ENCODE peak calls at places on chromosomes 12 and 14, in four cellular contexts. S, K, A and P are unnamed samples. For H3K4me1, the result is how much of the 10 kb centered on the place peaks cover.

GRCh38 chr14:91257328-91258020 is 13.0 kb upstream of the GPR68 start:
- DNase-seq in S (no peak), K (no peak), A (no peak), P (no peak)

GRCh38 chr12:77108707-77109106 is 43.3 kb upstream of the E2F7 start:
- DNase-seq in S (no peak), K (no peak), A (no peak), P (no peak)

GRCh38 chr14:45249847-45250575 is 3.0 kb downstream of the MIS18BP1 start:
- DNase-seq in S (peak), K (no peak), A (no peak), P (no peak)

GRCh38 chr12:65908147-65908546 is 83.9 kb downstream of the HMGA2 start:
- DNase-seq in S (no peak), K (no peak), A (no peak), P (no peak)

GRCh38 chr14:91281346-91281745 is 36.8 kb upstream of the GPR68 start:
- DNase-seq in S (peak), K (no peak), A (no peak), P (no peak)

GRCh38 chr12:12323606-12324005 is 26.4 kb downstream of the MANSC1 start:
- DNase-seq in S (peak), K (no peak), A (no peak), P (no peak)

GRCh38 chr12:32273712-32274111 is 125.6 kb upstream of the FGD4 start:
- DNase-seq in S (no peak), K (no peak), A (no peak), P (no peak)

GRCh38 chr14:50064993-50065392 is 51.4 kb downstream of the VCPKMT start:
- DNase-seq in S (no peak), K (no peak), A (peak), P (no peak)

GRCh38 chr12:27331299-27331926 is 1.2 kb upstream of the BMAL2 start:
- DNase-seq in S (peak), K (no peak), A (no peak), P (no peak)

GRCh38 chr12:38954119-38954746 is 48.8 kb upstream of the CPNE8 start:
- DNase-seq in S (no peak), K (no peak), A (no peak), P (no peak)

GRCh38 chr12:52377266-52377665 is 8.2 kb downstream of the KRT84 start:
- DNase-seq in S (no peak), K (no peak), A (no peak), P (no peak)

GRCh38 chr14:89720076-89720687 is 234.3 kb downstream of the EFCAB11 start:
- DNase-seq in S (no peak), K (no peak), A (no peak), P (no peak)

GRCh38 chr12:54132979-54133378 is 55.8 kb downstream of the SMUG1 start:
- DNase-seq in S (no peak), K (no peak), A (no peak), P (no peak)

GRCh38 chr14:52227559-52228222 is 39.8 kb upstream of the PTGDR start:
- DNase-seq in S (no peak), K (no peak), A (no peak), P (no peak)

GRCh38 chr12:13204428-13204827 is 7.9 kb downstream of the EMP1 start:
- DNase-seq in S (peak), K (no peak), A (no peak), P (no peak)

GRCh38 chr12:67388331-67389163 is 119.4 kb downstream of the CAND1 start:
- DNase-seq in S (no peak), K (no peak), A (no peak), P (no peak)
- TF ChIP-seq CTCF in S (no peak), K (no peak), A (peak), P (peak)

GRCh38 chr12:34233618-34234017 is 211.3 kb downstream of the ALG10 start:
- DNase-seq in S (no peak), K (no peak), A (no peak), P (no peak)
- H3K4me1 ChIP-seq in S (under half), K (under half), A (under half), P (under half)

GRCh38 chr12:18302809-18303430 is 41.6 kb downstream of the PIK3C2G start:
- DNase-seq in S (no peak), K (no peak), A (no peak), P (no peak)

GRCh38 chr12:18306311-18306710 is 45.0 kb downstream of the PIK3C2G start:
- DNase-seq in S (no peak), K (no peak), A (no peak), P (no peak)

GRCh38 chr12:18304609-18305008 is 43.3 kb downstream of the PIK3C2G start:
- DNase-seq in S (no peak), K (no peak), A (no peak), P (no peak)
- TF ChIP-seq POLR2A in S (no peak), K (no peak), A (no peak), P (no peak)

DNA sequence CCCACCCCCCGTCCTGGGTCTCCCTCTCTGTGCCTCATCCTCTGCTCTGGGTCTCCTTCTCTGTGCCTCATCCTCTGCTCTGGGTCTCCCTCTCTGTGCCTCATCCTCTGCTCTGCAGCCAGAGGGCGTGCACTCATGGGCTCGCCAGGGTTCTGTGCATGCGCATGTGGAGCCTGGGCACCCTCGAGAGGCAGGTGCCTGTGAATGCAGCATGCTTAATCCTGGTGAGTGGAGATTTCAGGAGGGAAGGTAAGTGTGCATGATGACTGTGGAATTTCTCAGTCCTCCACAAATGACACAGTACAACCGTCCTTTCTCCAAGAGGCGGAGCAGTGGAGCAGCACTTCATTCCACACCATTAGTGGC is 65.2 kb downstream of the EP400 start:
- DNase-seq in S (no peak), K (no peak), A (no peak), P (no peak)
- TF ChIP-seq CTCF in S (no peak), K (no peak), A (no peak), P (no peak)

DNA sequence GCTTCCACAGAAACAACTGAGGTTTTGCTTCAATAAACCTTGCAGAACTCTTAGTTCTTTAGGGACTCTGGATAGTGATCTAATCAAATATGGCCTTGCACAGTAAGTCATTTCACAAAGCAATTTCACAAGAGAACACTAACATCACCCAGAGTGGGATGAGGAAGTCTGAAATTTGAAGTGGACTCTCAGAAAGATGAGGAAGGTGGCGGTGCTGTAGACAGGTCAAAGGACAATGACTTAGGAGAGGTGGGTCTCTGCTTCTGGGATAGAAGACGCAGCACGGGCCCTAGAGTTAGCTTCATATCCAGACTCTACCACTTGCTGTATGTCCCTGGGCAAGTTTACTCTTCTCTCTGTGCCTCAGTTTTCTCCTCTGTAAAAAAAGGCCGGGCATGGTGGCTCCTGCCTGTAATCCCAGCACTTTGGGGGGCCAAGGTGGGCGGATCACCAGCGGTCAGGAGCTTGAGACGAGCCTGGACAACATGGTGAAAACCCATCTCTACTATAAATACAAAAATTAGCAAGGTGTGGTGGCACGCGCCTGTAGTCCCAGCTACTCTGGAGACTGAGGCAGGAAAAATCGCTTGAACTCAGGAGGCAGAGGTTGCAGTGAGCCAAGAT is 18.9 kb downstream of the FOS start:
- DNase-seq in S (no peak), K (no peak), A (no peak), P (no peak)
- H3K4me1 ChIP-seq in S (under half), K (under half), A (under half), P (half or more)

DNA sequence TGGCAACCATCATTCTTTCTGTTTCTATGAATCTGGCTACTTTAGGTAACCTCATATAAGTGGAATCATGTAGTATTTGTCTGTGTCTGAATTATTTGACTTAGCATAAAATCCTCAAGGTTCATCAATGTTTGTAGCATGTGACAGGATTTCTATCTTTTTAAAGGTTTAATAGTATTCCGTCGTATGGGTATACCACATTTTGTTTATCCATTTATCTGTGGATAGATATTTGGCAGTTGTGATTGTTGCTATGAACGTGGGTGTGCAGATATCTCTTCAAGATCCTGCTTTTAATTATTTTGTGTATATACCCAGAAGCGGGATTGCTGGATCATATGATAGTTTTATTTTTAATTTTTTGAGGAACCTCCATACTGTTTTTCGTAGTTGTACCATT is 421.7 kb downstream of the PCNX1 start:
- DNase-seq in S (no peak), K (no peak), A (no peak), P (no peak)
- TF ChIP-seq POLR2A in S (no peak), K (no peak), A (no peak), P (no peak)

DNA sequence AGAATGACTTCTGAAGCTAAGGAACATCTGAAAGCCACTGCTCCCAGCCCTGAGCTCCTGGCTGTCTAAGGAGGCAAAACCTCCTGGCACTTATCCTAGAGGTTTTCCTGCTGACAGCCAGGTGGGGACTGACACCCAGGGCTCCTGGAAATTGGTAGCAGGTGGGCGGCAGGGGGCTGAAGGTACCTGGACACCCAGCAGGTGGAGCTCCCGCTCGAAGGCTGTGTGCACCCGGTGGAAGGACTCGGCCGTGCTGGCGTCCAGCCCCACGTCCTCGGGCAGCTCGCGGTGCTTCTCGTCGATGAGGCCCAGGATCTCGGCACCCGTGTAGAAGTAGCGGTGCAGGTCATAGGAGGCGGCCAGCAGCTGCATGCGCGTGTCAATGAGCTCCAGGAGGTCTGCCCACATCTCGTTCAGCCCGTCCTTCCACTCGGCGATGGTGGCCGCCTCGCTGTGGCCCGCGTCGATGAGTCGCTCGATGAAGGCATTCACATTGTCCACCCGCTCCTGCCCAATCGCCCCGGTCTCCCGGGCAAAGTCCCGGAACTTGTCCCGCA is 68.2 kb downstream of the PLEKHG3 start:
- DNase-seq in S (no peak), K (no peak), A (no peak), P (no peak)
- TF ChIP-seq CTCF in S (no peak), K (no peak), A (no peak), P (no peak)

GRCh38 chr14:75521415-75522199 is 662 bp upstream of the BATF start:
- DNase-seq in S (no peak), K (no peak), A (no peak), P (no peak)
- H3K4me1 ChIP-seq in S (under half), K (under half), A (under half), P (under half)

DNA sequence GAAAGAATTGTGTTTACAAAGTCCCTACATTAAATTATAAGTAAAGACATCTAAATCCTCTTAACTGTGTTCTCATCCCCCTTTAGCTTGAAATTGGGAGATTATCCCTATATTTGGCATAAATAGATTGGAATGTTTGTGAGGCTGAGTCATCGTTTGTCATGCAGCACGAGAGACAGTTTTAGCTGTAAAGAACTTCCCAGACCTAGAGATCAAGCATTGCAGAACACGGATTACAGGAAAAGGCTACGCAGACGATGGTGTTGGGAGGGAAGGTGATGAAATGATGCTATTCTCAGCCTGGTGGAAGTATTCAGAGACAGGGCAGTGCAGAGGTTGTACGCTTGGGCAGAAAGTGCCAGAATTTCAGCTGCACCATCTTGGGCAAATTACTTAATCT is 93.8 kb downstream of the PTPRB start:
- DNase-seq in S (peak), K (no peak), A (no peak), P (no peak)
- TF ChIP-seq POLR2A in S (no peak), K (no peak), A (no peak), P (no peak)